ENCODE peak calls at places on chromosomes 11 and 22, in six cellular contexts. P, H, I, V, A and R are unnamed samples.

GRCh38 chr11:2186669-2187266 is 15.2 kb upstream of the TH start:
- DNase-seq in P (peak; percentile 30), I (peak; percentile 62), V (peak; percentile 18), H (no peak), A (no peak), R (peak; percentile 60)

GRCh38 chr11:107598225-107599139 is 7.5 kb downstream of the ELMOD1 start:
- DNase-seq in P (peak; percentile 19), I (no peak), V (no peak), A (peak; percentile 28), H (no peak), R (peak; percentile 38)

GRCh38 chr11:103806130-103806900 is 230.1 kb upstream of the DDI1 start:
- DNase-seq in V (peak; percentile 84), I (no peak), A (no peak), P (peak; percentile 87), H (no peak), R (no peak)

GRCh38 chr22:35601013-35601580 is 16.0 kb downstream of the MB start:
- DNase-seq in V (no peak), P (no peak), I (no peak), H (no peak), A (no peak), R (no peak)

GRCh38 chr11:117172678-117173421 is 5.7 kb upstream of the SIDT2 start:
- DNase-seq in I (peak; percentile 24), V (peak; percentile 8), P (peak; percentile 87), H (no peak), A (no peak), R (no peak)

GRCh38 chr22:20128902-20129746 is 2.5 kb upstream of the ZDHHC8 start:
- DNase-seq in V (peak; percentile 43), H (no peak), I (peak; percentile 37), P (peak; percentile 46), A (peak; percentile 68), R (peak; percentile 68)

GRCh38 chr22:50141891-50142363 is 28.6 kb upstream of the PANX2 start:
- DNase-seq in V (no peak), I (no peak), A (no peak), P (no peak), H (no peak), R (no peak)

GRCh38 chr22:49413551-49413950 is 414.1 kb downstream of the BRD1 start:
- DNase-seq in H (no peak), I (no peak), A (no peak), V (no peak), P (no peak), R (no peak)

GRCh38 chr11:125874556-125875124 is 12.8 kb upstream of the HYLS1 start:
- DNase-seq in A (peak; percentile 65), I (peak; percentile 48), H (no peak), P (peak; percentile 88), V (peak; percentile 71), R (peak; percentile 67)

GRCh38 chr11:37504066-37504611 is 906.1 kb upstream of the RAG2 start:
- DNase-seq in H (no peak), A (peak; percentile 24), P (peak; percentile 78), I (no peak), V (peak; percentile 84), R (no peak)

GRCh38 chr11:111230122-111230465 is 15.4 kb upstream of the POU2AF2 start:
- DNase-seq in A (no peak), H (no peak), I (no peak), V (no peak), P (no peak), R (no peak)

GRCh38 chr11:119115484-119116234 is 5.7 kb upstream of the HINFP start:
- DNase-seq in H (peak; percentile 86), P (no peak), V (no peak), I (no peak), A (peak; percentile 58), R (no peak)

GRCh38 chr11:78460468-78460867 is 42.8 kb upstream of the GAB2 start:
- DNase-seq in A (no peak), H (no peak), V (peak; percentile 48), I (no peak), P (peak; percentile 1), R (no peak)

DNA sequence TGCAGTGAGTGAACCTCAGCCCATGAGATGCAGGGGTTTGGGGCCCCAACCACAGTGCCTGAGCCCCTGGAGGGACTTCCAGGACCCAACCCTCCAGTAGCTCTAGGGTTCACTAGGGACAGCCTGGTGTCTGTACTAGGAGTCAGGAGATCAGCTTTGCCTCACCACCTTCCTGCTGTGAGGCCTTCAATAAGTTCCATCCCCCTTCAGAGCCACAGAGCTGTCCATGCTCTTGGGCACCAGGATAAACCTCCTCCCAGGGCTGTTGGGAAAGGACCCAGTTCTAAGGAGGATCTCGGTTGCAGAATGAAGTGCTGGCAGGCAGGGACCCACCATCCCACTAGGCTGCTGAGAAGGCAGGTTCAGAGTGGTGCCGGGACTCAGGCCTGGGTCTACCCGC is 9.7 kb downstream of the ARHGEF17 start:
- DNase-seq in I (no peak), P (no peak), V (no peak), A (no peak), H (no peak), R (peak; percentile 50)
- H3K27ac ChIP-seq in I (peak overlapping the region; percentile 74), P (peak overlapping the region; percentile 24), V (no peak overlapping the region), A (no peak overlapping the region), H (peak overlapping the region; percentile 71), R (peak overlapping the region; percentile 82)

DNA sequence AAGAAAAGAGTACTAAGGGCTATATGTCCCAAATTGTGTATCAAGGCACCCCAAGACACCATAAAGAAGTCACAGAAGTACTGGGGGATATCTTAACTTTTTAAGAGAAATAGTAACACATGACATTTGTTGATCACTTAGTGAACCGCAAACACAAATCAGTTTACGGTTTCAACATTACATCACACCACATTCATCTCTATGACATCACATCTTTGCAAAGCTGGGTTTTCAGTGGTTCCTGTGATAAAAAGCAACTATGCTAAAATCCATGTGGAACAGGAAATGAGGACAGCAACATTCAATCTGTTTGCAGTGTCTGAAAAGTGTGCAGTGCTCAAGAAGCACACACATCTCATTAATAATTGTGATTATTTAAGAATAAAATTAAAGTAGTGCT is 155.8 kb upstream of the SOX6 start:
- DNase-seq in P (no peak), H (no peak), A (no peak), V (no peak), I (no peak), R (no peak)
- TF ChIP-seq CTCF in P (no peak), H (no peak), A (no peak), V (no peak), I (no peak), R (no peak)

GRCh38 chr22:39458443-39459083 is 1.8 kb downstream of the MGAT3 start:
- DNase-seq in A (no peak), I (no peak), P (no peak), H (peak; percentile 69), V (no peak), R (no peak)
- H3K4me3 ChIP-seq in A (no peak overlapping the region), I (peak overlapping the region; percentile 56), P (peak overlapping the region; percentile 90), H (peak overlapping the region; percentile 27), V (no peak overlapping the region), R (peak overlapping the region; percentile 68)

DNA sequence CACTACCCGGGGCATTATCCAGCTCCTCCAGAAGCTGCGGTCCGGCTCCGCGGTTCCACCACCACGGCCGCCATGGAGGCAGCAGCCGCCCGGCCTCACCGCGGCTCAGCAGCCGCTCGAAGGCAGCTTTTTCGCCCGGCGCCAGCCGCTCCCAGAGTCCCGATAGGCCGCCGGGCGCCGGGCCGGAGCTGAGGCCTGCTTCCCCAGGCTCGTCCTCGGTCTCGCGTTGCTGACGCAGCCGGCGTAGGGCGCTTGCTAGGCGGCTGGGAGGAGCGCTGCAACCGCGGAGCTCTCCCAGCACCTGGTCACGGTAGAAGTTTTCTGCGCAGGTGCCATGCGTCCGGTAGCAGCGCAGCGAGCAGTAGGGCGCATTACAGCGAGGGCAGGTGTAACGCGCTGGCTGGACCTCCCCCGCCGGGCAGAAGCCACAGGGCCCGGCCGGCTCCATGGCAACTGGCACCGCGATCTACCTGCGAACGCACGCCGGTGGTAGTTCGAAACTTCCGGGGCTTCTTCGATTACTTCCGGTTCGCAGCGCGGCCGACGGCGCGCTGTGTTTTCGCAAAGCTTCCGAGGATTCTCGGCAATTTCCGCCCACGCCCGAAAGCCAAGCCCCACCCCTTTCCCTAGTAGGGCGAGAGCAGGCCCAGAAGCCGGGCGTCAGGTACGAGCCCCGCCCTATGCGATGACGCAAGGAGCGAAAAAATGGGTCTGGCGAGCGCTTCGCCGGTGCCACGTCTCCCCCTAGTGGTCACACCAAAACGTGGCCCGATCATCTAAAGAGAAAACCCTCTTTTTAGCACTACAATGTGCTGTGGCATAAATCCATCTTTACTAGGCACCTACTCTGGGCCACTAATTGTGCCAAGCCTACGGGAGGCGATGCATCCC is at the start of gene ZNHIT2:
- DNase-seq in H (peak; percentile 100), V (peak; percentile 98), A (peak; percentile 100), I (peak; percentile 100), P (peak; percentile 99), R (peak; percentile 99)
- H3K27ac ChIP-seq in H (peak within 1 kb of the TSS; percentile 91), V (peak within 1 kb of the TSS; percentile 85), A (peak within 1 kb of the TSS; percentile 57), I (peak within 1 kb of the TSS; percentile 88), P (peak within 1 kb of the TSS; percentile 63), R (peak within 1 kb of the TSS; percentile 84)

DNA sequence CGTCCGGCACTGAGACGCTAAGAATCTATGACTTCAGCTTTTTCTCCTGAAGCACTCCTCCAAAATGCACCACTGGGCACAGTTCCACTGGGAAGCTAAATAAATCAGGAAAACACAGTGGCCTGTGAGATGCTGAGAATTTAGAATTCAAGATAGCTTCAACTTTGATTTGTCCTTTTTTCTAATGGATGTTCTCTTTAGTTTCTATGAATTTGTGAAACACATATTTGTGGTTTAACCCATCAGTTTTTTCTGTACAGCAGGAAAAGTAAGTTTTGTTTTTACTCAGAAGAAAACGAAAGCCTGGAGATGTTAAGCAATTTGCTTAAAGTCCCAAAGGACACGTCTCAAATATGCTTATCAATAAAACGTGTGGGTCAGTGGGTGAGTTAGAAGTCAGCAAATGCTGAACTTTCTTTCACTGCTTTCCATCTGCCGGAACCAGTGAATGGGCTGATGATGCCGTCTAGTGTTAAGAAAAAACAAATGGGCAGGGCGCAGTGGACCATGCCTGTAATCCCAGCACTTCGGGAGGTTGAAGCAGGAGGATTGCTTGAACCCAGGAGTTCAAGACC is 40.7 kb upstream of the CLMP start:
- DNase-seq in P (peak; percentile 92), V (no peak), H (no peak), I (no peak), A (peak; percentile 40), R (no peak)
- TF ChIP-seq CTCF in P (peak; percentile 43), V (no peak), H (no peak), I (no peak), A (no peak), R (no peak)